ENCODE peak calls at places on chromosomes 16 and 17, in nine cellular contexts. B is spleen, T is IMR-90, X is uterus, N is adrenal gland, G is right lobe of liver, V is sigmoid colon, U is tibial nerve, C is ovary. J is an unnamed sample.

GRCh38 chr16:57609541-57610401 is 18.7 kb upstream of the ADGRG1 start:
- DNase-seq in G (no peak), B (peak), N (peak), T (peak), C (no peak), X (no peak), U (no peak), V (peak), J (peak)

GRCh38 chr17:10415161-10415560 is 6.6 kb downstream of the MYH8 start:
- DNase-seq in X (no peak), U (no peak), G (no peak), N (no peak), T (no peak), V (no peak), B (no peak), C (no peak), J (no peak)

GRCh38 chr17:19867654-19868395 is at the start of gene ULK2:
- DNase-seq in B (peak), T (peak), V (peak), N (peak), G (peak), C (peak), X (peak), U (no peak), J (peak)

GRCh38 chr17:44033841-44034408 is 19.2 kb upstream of the TMEM101 start:
- DNase-seq in B (no peak), X (no peak), N (no peak), V (no peak), C (no peak), U (no peak), G (no peak), T (no peak), J (no peak)

GRCh38 chr17:72414967-72415853 is 294.4 kb downstream of the SOX9 start:
- DNase-seq in T (no peak), B (no peak), V (no peak), C (no peak), U (no peak), N (no peak), G (no peak), X (no peak), J (no peak)

GRCh38 chr16:14955546-14956231 is 18.4 kb downstream of the NPIPA1 start:
- DNase-seq in V (no peak), B (no peak), G (peak), U (no peak), X (no peak), C (peak), T (no peak), N (peak), J (no peak)

GRCh38 chr16:59046335-59046734 is 312.2 kb upstream of the GOT2 start:
- DNase-seq in T (peak), N (no peak), B (no peak), V (no peak), U (no peak), C (no peak), X (no peak), G (no peak), J (no peak)

GRCh38 chr17:57407287-57408063 is 151.2 kb downstream of the MSI2 start:
- DNase-seq in T (no peak), G (no peak), B (no peak), N (no peak), X (no peak), V (no peak), U (no peak), C (no peak), J (no peak)

GRCh38 chr16:88784074-88784855 is 755 bp downstream of the PIEZO1 start:
- DNase-seq in C (peak), V (peak), U (peak), G (no peak), B (peak), X (peak), N (peak), T (peak), J (peak)

GRCh38 chr16:17246974-17247718 is 223.6 kb downstream of the XYLT1 start:
- DNase-seq in X (no peak), U (no peak), N (no peak), T (no peak), C (no peak), G (no peak), B (no peak), V (no peak), J (no peak)

DNA sequence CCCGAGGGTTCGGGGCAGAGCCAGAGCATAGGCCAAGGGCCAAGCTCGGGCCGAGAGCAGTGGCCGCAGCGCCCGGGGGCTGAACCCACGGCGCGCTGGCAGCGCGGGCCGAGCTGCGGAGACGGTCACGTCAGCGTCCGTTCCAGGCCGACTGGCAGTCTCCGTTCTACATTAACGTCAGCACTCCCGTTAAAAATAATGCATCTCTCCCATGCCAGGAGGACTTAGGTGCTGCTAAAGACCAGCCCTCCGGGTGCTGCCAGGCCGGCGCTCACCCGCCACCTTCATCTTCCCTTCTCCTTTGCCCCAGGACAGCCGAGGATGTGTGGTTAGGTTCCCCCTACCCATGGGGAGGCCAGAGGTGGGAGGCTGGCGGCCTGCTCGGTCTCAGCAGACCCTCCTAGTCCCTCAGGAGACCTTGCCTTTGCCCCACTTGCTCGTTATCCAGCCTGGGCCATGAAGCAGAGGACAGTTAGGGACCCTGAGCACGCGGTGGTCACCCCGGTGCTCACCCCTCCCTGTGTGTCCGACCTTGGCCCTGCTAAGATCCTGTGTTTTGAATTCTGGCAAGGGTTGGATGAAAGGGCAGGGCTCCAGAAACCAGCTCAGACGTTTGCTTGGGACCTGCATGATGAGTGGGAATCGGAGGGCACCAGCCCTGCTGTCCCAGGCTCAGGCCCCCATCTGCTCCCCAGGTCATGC is 570 bp downstream of the MPG start:
- DNase-seq in G (no peak), N (peak), B (peak), C (peak), T (peak), V (peak), X (no peak), U (no peak), J (no peak)
- TF ChIP-seq POLR2A in G (peak), N (no peak), B (no peak), C (no peak), T (peak), V (no peak), X (no peak), U (no peak), J (no peak)

GRCh38 chr16:2340564-2341455 is at the start of gene ABCA3:
- DNase-seq in B (peak), V (peak), U (peak), N (peak), C (peak), T (peak), X (peak), G (peak), J (peak)
- TF ChIP-seq POLR2A in B (no peak), V (no peak), U (peak), N (peak), C (no peak), T (no peak), X (no peak), G (no peak), J (no peak)

GRCh38 chr16:47492428-47493357 is 31.6 kb downstream of the PHKB start:
- DNase-seq in G (peak), U (peak), C (peak), X (peak), V (peak), T (peak), B (peak), N (peak), J (peak)
- TF ChIP-seq POLR2A in G (peak), U (peak), C (no peak), X (peak), V (no peak), T (no peak), B (no peak), N (no peak), J (no peak)

DNA sequence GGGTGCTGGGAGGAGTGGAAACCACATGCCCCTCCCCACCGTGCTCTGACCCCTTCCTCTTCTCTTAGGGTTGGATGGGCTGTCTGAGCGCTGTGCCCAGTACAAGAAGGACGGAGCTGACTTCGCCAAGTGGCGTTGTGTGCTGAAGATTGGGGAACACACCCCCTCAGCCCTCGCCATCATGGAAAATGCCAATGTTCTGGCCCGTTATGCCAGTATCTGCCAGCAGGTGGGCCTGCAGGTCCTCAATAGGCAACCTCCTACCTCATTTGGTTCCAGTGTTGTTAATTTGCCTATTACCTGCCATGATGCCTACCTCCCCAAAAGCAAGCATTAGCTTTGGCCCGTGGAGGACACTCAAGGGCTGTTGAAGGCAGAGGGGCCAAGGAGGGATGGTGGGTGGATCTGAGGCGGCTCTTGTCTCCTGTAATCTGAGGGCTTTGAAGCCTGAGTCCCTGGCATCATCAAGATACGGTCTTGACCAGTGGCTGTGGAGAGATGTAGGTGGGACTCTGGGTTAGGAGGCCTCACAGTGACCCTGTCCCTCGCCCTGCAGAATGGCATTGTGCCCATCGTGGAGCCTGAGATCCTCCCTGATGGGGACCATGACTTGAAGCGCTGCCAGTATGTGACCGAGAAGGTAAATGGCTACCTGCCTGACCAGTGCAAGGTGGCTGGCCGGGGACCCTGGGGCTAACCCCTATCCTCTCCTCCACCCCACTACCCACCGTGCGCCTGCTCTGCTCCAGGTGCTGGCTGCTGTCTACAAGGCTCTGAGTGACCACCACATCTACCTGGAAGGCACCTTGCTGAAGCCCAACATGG is 3.4 kb downstream of the ALDOA start:
- DNase-seq in G (peak), B (no peak), V (no peak), X (no peak), T (no peak), N (peak), U (no peak), C (peak), J (no peak)
- TF ChIP-seq POLR2A in G (no peak), B (no peak), V (no peak), X (no peak), T (no peak), N (no peak), U (no peak), C (no peak), J (no peak)

GRCh38 chr16:67403976-67404555 is 10.8 kb upstream of the TPPP3 start:
- DNase-seq in U (no peak), N (no peak), B (no peak), V (no peak), X (no peak), T (no peak), G (no peak), C (no peak), J (peak)
- TF ChIP-seq POLR2A in U (no peak), N (no peak), B (no peak), V (no peak), X (no peak), T (no peak), G (no peak), C (no peak), J (no peak)

GRCh38 chr16:89920723-89921122 is 2.1 kb downstream of the MC1R start:
- DNase-seq in V (no peak), N (peak), X (no peak), C (no peak), T (peak), B (no peak), G (no peak), U (no peak), J (no peak)
- TF ChIP-seq POLR2A in V (no peak), N (no peak), X (no peak), C (no peak), T (no peak), B (no peak), G (no peak), U (no peak), J (no peak)

GRCh38 chr16:27326738-27327585 is 13.2 kb downstream of the IL4R start:
- DNase-seq in C (peak), U (peak), V (peak), B (peak), T (peak), G (peak), N (peak), X (peak), J (peak)

GRCh38 chr16:27327586-27327915 is 13.8 kb downstream of the IL4R start:
- DNase-seq in C (no peak), U (no peak), G (no peak), V (no peak), N (no peak), X (no peak), T (no peak), B (no peak), J (no peak)

GRCh38 chr16:27326251-27326650 is 12.5 kb downstream of the IL4R start:
- DNase-seq in T (no peak), N (no peak), U (no peak), X (no peak), C (no peak), B (no peak), V (no peak), G (no peak), J (no peak)

GRCh38 chr16:27330542-27330941 is 16.8 kb downstream of the IL4R start:
- DNase-seq in N (no peak), X (peak), C (peak), T (peak), U (peak), V (peak), G (no peak), B (peak), J (peak)

DNA sequence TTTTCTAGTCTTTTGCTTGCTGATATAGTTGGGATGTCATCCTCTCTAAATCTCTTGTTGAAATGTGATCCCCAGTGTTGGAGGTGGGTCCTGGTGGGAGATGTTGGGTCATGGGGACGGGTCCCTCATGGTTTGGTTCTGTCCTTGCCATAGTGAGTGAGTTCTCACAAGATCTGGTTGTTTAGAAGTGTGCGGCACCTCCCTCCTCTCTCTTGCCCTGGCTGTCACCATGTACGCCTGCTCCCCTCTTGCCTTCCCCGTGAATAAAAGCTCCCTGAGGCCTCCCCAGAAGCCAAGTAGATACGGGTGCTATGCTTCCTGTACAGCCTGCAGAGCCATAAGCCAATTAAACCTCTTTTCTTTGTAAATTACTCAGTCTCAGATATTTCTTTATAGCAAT is 15.2 kb downstream of the IL4R start:
- DNase-seq in G (no peak), V (peak), T (no peak), B (peak), N (no peak), C (no peak), U (no peak), X (no peak), J (peak)
- TF ChIP-seq POLR2A in G (no peak), V (no peak), T (no peak), B (no peak), N (no peak), C (no peak), U (no peak), X (no peak), J (no peak)

GRCh38 chr16:16121185-16121727 is 102.0 kb downstream of the ABCC6 start:
- DNase-seq in V (no peak), B (no peak), C (no peak), N (no peak), T (no peak), X (no peak), U (no peak), G (no peak), J (no peak)

GRCh38 chr16:16124974-16125373 is 98.3 kb downstream of the ABCC6 start:
- DNase-seq in T (no peak), U (no peak), B (no peak), C (no peak), V (no peak), X (no peak), G (no peak), N (no peak), J (no peak)

GRCh38 chr16:16127469-16128116 is 95.7 kb downstream of the ABCC6 start:
- DNase-seq in G (peak), T (peak), V (peak), U (peak), N (peak), X (peak), C (peak), B (peak), J (peak)

GRCh38 chr16:16122264-16122663 is 101.0 kb downstream of the ABCC6 start:
- DNase-seq in C (no peak), N (no peak), G (no peak), T (no peak), U (no peak), X (no peak), V (no peak), B (no peak), J (no peak)

DNA sequence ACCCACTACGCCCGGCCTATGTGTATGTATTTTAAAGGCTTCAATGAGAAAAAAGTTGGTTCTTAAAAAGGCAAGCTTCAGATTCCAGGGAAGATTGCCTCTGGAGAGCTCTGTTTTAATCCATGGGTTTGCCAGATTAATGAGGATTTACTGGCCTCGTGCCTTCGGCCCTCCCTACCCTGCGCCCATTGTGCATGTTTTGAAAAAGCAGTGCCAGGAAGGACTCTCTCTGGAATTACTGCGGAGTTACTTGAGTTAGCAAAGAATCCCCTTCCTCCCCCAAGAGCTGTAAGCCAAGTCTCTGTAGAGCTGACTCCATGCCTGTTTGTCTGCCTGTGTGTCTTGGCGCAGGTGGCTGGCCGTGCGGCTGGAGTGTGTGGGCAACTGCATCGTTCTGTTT is 98.9 kb downstream of the ABCC6 start:
- DNase-seq in G (no peak), B (no peak), V (no peak), X (no peak), C (no peak), N (no peak), U (no peak), T (no peak), J (no peak)
- TF ChIP-seq POLR2A in G (no peak), B (no peak), V (no peak), X (no peak), C (no peak), N (no peak), U (no peak), T (no peak), J (no peak)

GRCh38 chr17:74750327-74751069 is 2.1 kb downstream of the NHERF1 start:
- DNase-seq in T (no peak), N (peak), G (peak), V (no peak), B (peak), X (no peak), U (no peak), C (peak), J (no peak)
- TF ChIP-seq POLR2A in T (no peak), N (peak), G (peak), V (no peak), B (no peak), X (no peak), U (peak), C (no peak), J (no peak)